ENCODE peak calls at places on chromosomes 5 and 9, in six cellular contexts. K, D, G, B, L and O are unnamed samples.

GRCh38 chr9:87109182-87109581 is 161.9 kb upstream of the GAS1 start:
- DNase-seq in B (no peak), G (no peak), K (no peak), D (peak), L (no peak), O (peak)

GRCh38 chr9:35914307-35914807 is 5.1 kb downstream of the SPAAR start:
- DNase-seq in L (no peak), K (no peak), D (no peak), B (peak), G (no peak), O (no peak)

GRCh38 chr9:133737774-133738038 is 446 bp downstream of the SARDH start:
- DNase-seq in B (no peak), D (no peak), L (no peak), G (no peak), K (no peak), O (no peak)

GRCh38 chr5:148682283-148683026 is 28.1 kb upstream of the HTR4 start:
- DNase-seq in B (no peak), K (no peak), G (no peak), D (no peak), L (no peak), O (no peak)

GRCh38 chr5:88732862-88733261 is 150.1 kb downstream of the MEF2C start:
- DNase-seq in D (no peak), L (no peak), K (no peak), G (no peak), B (no peak), O (no peak)

GRCh38 chr9:71504636-71505035 is 263.7 kb downstream of the CEMIP2 start:
- DNase-seq in L (no peak), B (no peak), D (no peak), G (no peak), K (no peak), O (peak)

GRCh38 chr5:88544616-88545150 is 276.0 kb upstream of the TMEM161B start:
- DNase-seq in L (no peak), K (no peak), D (peak), G (no peak), B (no peak), O (no peak)

GRCh38 chr5:17129093-17129492 is 88.3 kb upstream of the BASP1 start:
- DNase-seq in K (no peak), G (no peak), D (no peak), B (peak), L (no peak), O (no peak)